ENCODE peak calls at places on chromosomes 6 and 20, in six cellular contexts. I is HCT116, Q is GM12891, C is body of pancreas, O is IMR-90, A is sigmoid colon. V is an unnamed sample.

GRCh38 chr20:40960101-40960500 is 68.5 kb upstream of the TOP1 start:
- DNase-seq in I (no peak), Q (no peak), C (no peak), O (no peak), A (no peak), V (no peak)

GRCh38 chr6:30615958-30616810 is 859 bp downstream of the PPP1R10 start:
- DNase-seq in I (no peak), Q (no peak), C (no peak), O (no peak), A (peak), V (no peak)

GRCh38 chr6:129890701-129891100 is 29.6 kb upstream of the TMEM244 start:
- DNase-seq in I (no peak), Q (no peak), C (no peak), O (peak), A (no peak), V (no peak)

GRCh38 chr6:105886066-105886811 is 199.9 kb upstream of the PRDM1 start:
- DNase-seq in I (no peak), Q (no peak), C (no peak), O (no peak), A (no peak), V (no peak)

GRCh38 chr6:147161974-147162495 is 42.2 kb upstream of the STXBP5 start:
- DNase-seq in I (no peak), Q (no peak), C (no peak), O (peak), A (no peak), V (no peak)

GRCh38 chr6:82040405-82041221 is 206.9 kb downstream of the IBTK start:
- DNase-seq in I (peak), Q (no peak), C (peak), O (peak), A (no peak), V (no peak)

GRCh38 chr20:57869291-57869950 is 159.6 kb upstream of the PMEPA1 start:
- DNase-seq in I (no peak), Q (no peak), C (no peak), O (no peak), A (peak), V (no peak)

GRCh38 chr6:85685713-85686112 is 43.0 kb upstream of the SYNCRIP start:
- DNase-seq in I (no peak), Q (no peak), C (no peak), O (no peak), A (no peak), V (no peak)

GRCh38 chr6:104896914-104897313 is 37.2 kb upstream of the HACE1 start:
- DNase-seq in I (no peak), Q (no peak), C (no peak), O (no peak), A (no peak), V (no peak)

GRCh38 chr6:124119591-124119990 is 315.9 kb downstream of the NKAIN2 start:
- DNase-seq in I (no peak), Q (no peak), C (no peak), O (no peak), A (no peak), V (no peak)

GRCh38 chr20:22504829-22505377 is 79.5 kb downstream of the FOXA2 start:
- DNase-seq in I (no peak), Q (no peak), C (no peak), O (no peak), A (no peak), V (no peak)

GRCh38 chr6:31580807-31581437 is 1.3 kb downstream of the LTB start:
- DNase-seq in I (peak), Q (peak), C (peak), O (peak), A (peak), V (peak)

GRCh38 chr20:17645546-17646208 is 36.4 kb downstream of the RRBP1 start:
- DNase-seq in I (no peak), Q (no peak), C (no peak), O (no peak), A (no peak), V (no peak)

GRCh38 chr6:11494786-11495564 is 42.6 kb upstream of the TMEM170B start:
- DNase-seq in I (no peak), Q (no peak), C (no peak), O (no peak), A (no peak), V (no peak)

GRCh38 chr20:14820771-14821170 is 483.4 kb upstream of the FLRT3 start:
- DNase-seq in I (no peak), Q (no peak), C (no peak), O (no peak), A (no peak), V (no peak)

DNA sequence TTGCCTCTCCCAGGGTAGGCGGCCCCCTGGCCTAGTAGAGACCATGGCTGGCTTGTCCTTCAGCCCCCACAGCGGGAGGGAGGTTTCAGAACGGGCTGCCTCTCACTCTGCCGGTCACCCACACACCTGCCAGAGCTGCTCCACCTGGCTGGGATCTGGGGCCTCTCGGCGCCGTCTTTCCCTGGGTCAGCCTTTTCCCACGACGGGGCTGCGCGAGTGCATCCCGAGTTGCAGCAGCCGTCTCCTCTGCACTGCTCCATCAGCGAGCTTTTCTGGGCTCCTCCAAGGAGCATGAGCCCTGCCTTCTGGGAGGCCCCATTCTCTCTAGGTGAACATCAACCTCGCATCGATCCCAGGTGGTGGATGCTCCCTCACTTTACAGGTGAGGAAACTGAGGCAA is 15.9 kb upstream of the SPDEF start:
- DNase-seq in I (no peak), Q (no peak), C (no peak), O (no peak), A (no peak), V (no peak)
- TF ChIP-seq POLR2A in I (no peak), Q (no peak), C (no peak), O (no peak), A (no peak), V (no peak)

GRCh38 chr20:58997141-58997770 is 9.8 kb downstream of the CTSZ start:
- DNase-seq in I (no peak), Q (no peak), C (no peak), O (no peak), A (no peak), V (no peak)

GRCh38 chr20:58998656-58999055 is 8.4 kb downstream of the CTSZ start:
- DNase-seq in I (no peak), Q (no peak), C (no peak), O (no peak), A (peak), V (no peak)

GRCh38 chr20:58994390-58995159 is 12.5 kb downstream of the CTSZ start:
- DNase-seq in I (no peak), Q (no peak), C (no peak), O (no peak), A (no peak), V (no peak)

GRCh38 chr20:58995461-58996225 is 11.4 kb downstream of the CTSZ start:
- DNase-seq in I (no peak), Q (no peak), C (no peak), O (no peak), A (no peak), V (no peak)

DNA sequence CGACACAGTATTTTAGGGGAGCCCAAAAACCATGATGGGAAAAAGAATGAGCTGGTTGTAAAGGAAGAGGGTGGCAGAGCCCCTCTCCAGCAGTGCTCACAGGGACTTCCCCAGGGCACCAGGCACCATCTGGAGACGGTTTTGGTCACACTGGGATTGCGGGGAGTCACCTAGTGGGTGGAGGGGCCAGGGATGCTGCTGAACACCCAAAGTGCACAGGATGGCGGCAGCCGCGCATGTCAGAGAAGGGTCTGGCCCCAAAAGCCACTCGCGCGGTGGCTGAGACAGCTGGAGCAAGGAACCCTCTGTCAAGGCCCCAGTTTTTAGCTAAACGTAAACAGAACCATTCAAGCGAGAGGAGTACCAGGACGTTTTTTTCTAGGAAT is 10.8 kb downstream of the CTSZ start:
- DNase-seq in I (no peak), Q (no peak), C (no peak), O (no peak), A (no peak), V (no peak)
- TF ChIP-seq POLR2A in I (no peak), Q (peak), C (no peak), O (no peak), A (no peak), V (no peak)

GRCh38 chr6:158631678-158632537 is 12.6 kb downstream of the DYNLT1 start:
- DNase-seq in I (peak), Q (no peak), C (no peak), O (peak), A (peak), V (peak)
- TF ChIP-seq POLR2A in I (no peak), Q (no peak), C (no peak), O (peak), A (no peak), V (no peak)

GRCh38 chr6:35731736-35732532 is 4.9 kb upstream of the ARMC12 start:
- DNase-seq in I (no peak), Q (peak), C (peak), O (peak), A (peak), V (peak)
- TF ChIP-seq POLR2A in I (no peak), Q (peak), C (peak), O (no peak), A (no peak), V (peak)

DNA sequence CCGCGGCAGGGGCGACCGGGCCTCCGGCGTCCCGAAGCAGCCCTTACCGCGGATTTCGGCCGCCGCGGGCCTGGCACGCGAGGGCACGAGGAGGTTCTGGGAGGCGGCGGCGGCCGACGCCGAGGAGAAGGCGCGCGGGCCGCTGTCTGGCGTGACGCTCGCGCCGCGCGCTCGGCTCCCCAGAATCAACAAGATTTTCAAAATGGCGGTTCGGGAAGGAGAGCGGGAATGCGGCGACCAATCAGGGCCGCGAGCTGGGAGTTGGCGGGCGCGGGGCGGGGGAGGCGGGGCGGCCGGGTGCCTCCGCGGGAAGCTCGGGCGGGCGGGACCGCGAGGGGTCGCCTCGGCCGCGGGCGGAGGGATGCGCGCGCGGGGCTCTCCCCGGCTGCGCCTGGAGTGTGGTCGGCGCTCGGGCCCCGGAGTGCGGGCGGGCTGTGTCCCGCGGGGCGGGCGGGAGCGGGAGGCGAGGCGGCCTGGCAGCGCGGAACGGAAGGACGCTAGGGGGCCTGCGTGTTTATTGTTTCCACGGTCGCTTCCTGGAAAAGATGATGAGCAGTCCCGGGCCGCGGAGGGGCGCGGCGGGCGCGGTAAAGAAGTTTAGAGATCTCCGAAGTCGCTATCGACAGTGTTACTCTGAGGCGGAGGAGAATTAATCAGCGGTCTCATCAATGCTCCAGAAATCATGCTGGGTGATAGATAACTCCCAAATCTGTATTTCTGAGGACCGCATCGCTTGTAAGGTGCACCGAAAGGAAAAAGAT is at the start of gene DEK:
- DNase-seq in I (peak), Q (peak), C (peak), O (peak), A (peak), V (peak)
- TF ChIP-seq POLR2A in I (no peak), Q (no peak), C (peak), O (peak), A (no peak), V (peak)

DNA sequence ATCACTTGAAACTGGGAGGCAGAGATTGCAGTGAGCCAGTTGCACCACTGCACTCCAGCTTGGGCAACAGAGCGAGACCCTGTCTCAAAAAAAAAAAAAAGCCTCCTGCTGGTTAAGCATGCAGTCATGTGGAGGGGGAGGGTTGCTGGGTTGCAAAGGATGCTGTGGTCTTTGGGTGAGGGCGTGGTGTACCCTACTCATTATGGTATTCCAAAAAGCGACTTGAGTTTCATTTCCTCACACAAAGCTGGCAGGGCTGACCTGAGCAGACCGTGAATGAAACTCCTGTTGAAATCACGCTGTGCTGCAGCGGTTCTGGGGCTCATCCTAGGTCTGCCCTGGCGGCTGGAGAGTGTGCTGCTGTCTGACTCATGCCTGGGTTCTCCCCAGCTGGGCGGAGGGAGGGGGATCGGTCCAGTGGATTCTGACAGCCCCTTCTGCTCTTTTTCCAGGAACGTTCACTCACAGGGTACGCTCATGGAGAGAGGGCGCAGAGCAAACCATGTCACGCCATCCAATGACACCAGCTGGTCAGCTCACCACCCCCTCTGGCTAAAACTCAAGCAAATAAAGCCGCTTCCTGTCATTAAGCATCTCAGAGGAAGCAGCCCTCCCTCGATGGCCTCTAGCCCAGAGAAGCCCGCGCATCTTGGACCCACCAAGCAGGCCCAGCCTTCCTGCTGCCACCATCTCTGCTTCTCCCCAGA is 166.2 kb downstream of the SCML4 start:
- DNase-seq in I (no peak), Q (no peak), C (no peak), O (peak), A (peak), V (peak)
- TF ChIP-seq POLR2A in I (no peak), Q (peak), C (no peak), O (no peak), A (no peak), V (no peak)

DNA sequence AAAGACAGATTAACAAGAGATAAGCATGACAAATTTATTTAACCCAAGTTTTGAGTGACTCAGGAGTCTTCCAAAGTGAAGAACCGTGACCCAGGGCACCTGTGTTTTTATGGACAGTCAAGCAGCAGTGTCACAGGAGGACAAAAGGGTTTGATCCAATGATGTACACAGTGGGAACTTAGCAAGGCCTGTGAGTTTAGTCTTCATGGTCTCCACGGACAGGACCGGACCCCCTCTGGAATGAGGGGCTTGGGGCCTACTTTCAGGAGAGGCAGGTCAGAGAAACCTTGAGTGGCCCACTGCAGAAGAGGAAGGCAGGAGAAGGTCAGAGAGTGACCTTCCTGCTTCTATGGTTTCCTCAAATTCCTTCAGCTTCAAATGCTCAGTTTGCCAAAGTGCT is 26.2 kb upstream of the ZMYND8 start:
- DNase-seq in I (no peak), Q (no peak), C (no peak), O (no peak), A (no peak), V (no peak)
- TF ChIP-seq POLR2A in I (no peak), Q (no peak), C (no peak), O (no peak), A (no peak), V (no peak)

DNA sequence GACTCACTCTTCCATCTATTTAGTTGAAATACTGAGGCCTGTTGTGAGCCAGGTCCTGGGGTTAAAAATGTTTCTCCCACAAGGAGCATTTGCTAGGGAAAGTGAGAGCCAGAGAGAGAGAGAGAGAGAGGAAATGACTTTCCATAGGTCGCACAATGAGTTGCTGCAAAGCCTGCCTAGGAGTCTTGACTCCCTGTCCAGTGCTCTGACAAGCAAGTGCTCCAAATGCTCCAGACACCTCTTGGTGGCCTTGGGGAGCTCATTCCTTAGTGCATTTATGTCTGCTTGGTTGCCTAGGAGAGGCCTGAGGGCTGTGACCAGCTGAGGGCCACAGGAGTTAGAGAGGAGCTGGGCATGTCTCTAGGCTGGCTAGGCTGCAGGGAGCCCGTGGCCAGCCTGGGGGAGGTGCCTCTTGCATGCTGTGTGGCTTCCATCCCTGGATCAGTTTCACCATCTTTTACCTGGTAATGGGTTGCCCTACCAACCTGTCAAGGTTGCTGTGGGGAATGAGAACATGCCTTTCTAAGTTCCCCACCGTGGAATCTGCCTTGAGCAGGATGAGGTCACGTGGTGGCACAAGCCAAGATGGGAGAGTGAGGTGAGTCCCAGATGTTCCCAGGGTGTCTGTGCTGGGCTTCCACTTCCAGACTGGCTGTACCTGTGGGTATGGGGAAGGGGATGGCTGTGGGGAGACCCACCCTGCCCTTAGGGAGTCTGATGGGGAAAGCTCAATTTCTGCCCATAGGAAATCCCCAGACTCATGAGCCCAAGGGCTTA is 105.0 kb downstream of the VEGFA start:
- DNase-seq in I (no peak), Q (no peak), C (no peak), O (no peak), A (no peak), V (no peak)
- TF ChIP-seq POLR2A in I (no peak), Q (no peak), C (no peak), O (no peak), A (no peak), V (no peak)

GRCh38 chr6:163404825-163405265 is 9.7 kb upstream of the QKI start:
- DNase-seq in I (no peak), Q (no peak), C (no peak), O (no peak), A (peak), V (no peak)

GRCh38 chr6:163406320-163406719 is 8.2 kb upstream of the QKI start:
- DNase-seq in I (no peak), Q (no peak), C (no peak), O (no peak), A (no peak), V (no peak)

GRCh38 chr6:163408352-163408991 is 6.0 kb upstream of the QKI start:
- DNase-seq in I (no peak), Q (no peak), C (no peak), O (no peak), A (no peak), V (no peak)

GRCh38 chr6:163406830-163407229 is 7.7 kb upstream of the QKI start:
- DNase-seq in I (no peak), Q (no peak), C (no peak), O (no peak), A (no peak), V (no peak)

DNA sequence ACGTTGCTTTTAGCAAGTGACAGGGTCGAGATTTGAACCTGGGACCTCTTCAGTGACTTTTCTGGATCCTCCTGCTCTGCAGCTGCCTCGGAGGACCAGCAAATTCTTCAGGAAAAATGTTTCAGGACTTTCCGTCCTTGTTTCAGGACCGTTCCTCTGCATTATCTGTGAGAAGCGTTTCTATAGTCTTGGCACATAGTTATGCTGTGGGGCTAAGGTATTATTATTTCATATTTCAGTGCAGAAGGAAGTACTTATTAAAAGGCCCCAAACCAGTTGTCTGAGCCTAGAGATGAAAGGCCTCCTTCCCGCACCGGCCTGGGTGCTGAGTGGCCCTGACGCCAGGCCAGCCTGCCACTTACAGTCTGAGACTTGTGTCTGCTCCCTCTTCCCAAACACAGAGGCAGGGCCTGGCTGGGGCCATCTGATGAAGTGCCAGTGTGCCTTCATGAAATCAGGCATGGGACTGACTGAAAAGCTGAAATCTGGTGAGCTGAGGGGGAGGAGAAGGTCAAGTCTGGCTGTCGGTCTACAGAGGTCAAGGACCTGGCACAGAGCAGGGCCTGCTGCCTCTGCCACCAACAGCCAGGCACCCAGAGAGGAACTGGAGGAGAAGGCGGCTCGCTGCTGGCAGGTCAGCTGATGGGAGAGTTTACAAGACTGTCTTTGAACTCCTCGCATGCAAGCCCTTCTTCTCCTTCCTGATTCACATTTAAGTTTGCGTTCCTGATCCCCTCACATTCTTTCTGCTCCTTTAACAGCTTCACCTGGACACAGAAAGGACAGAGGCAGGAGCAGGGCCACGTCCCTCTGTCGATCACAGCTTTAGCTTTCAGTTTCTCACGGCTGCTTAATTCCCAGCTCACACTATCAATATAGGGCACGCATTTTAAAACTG is 8.9 kb upstream of the QKI start:
- DNase-seq in I (no peak), Q (no peak), C (peak), O (no peak), A (peak), V (no peak)
- TF ChIP-seq POLR2A in I (no peak), Q (no peak), C (peak), O (no peak), A (no peak), V (no peak)

V was measured in H54.